ENCODE peak calls at places on chromosome 11, in six cellular contexts. H is non-pigmented ciliary epithelial cell, G is SJSA1, Y is heart right ventricle, M is NCI-H187 treated with DMSO at 0.1 percent for 48 hours, C is ecto neural progenitor cell. O is an unnamed sample.

GRCh38 chr11:32333335-32333991 is 101.9 kb downstream of the WT1 start:
- DNase-seq in M (no peak), C (peak; percentile 70), Y (peak; percentile 60), H (peak; percentile 17), G (no peak), O (peak; percentile 16)

GRCh38 chr11:7019500-7020182 is 505 bp downstream of the ZNF214 start:
- DNase-seq in Y (peak; percentile 13), G (no peak), C (no peak), M (no peak), H (no peak), O (no peak)

GRCh38 chr11:70526116-70527045 is 128.1 kb downstream of the CTTN start:
- DNase-seq in C (no peak), M (no peak), H (no peak), G (no peak), Y (no peak), O (no peak)

GRCh38 chr11:120835601-120836228 is 188.2 kb upstream of the TBCEL start:
- DNase-seq in G (no peak), C (no peak), Y (no peak), M (no peak), H (no peak), O (no peak)

GRCh38 chr11:57647368-57647767 is 2.3 kb downstream of the YPEL4 start:
- DNase-seq in Y (no peak), G (no peak), H (no peak), C (peak; percentile 55), M (no peak), O (no peak)

GRCh38 chr11:72744474-72744873 is 7.7 kb downstream of the ARAP1 start:
- DNase-seq in C (no peak), M (no peak), Y (no peak), G (no peak), H (no peak), O (no peak)

GRCh38 chr11:61057615-61058014 is 44.7 kb upstream of the CD5 start:
- DNase-seq in G (peak; percentile 45), C (no peak), M (no peak), H (no peak), Y (no peak), O (no peak)

GRCh38 chr11:122633219-122633829 is 22.2 kb upstream of the UBASH3B start:
- DNase-seq in G (no peak), Y (peak; percentile 29), C (no peak), M (peak; percentile 13), H (no peak), O (no peak)

GRCh38 chr11:31815743-31816466 is 4.8 kb upstream of the PAX6 start:
- DNase-seq in M (no peak), G (no peak), H (no peak), Y (no peak), C (peak; percentile 61), O (no peak)

GRCh38 chr11:75301131-75301530 is 50.3 kb downstream of the ARRB1 start:
- DNase-seq in Y (no peak), H (no peak), G (no peak), M (no peak), C (no peak), O (no peak)

GRCh38 chr11:64266339-64266738 is 15.0 kb downstream of the PLCB3 start:
- DNase-seq in Y (no peak), C (no peak), G (no peak), M (no peak), H (no peak), O (no peak)

GRCh38 chr11:112834277-112834755 is 126.9 kb upstream of the NCAM1 start:
- DNase-seq in Y (peak; percentile 74), H (no peak), M (no peak), C (no peak), G (no peak), O (no peak)

GRCh38 chr11:102666331-102666957 is 39.1 kb downstream of the MMP27 start:
- DNase-seq in M (no peak), G (peak; percentile 40), C (no peak), H (peak; percentile 11), Y (no peak), O (no peak)

GRCh38 chr11:69834811-69835800 is 15.9 kb upstream of the FGF3 start:
- DNase-seq in G (peak; percentile 58), M (no peak), H (no peak), C (no peak), Y (no peak), O (no peak)

GRCh38 chr11:70573701-70574151 is 175.4 kb downstream of the CTTN start:
- DNase-seq in G (no peak), C (no peak), Y (no peak), H (no peak), M (no peak), O (no peak)

GRCh38 chr11:130209128-130209932 is 49.7 kb downstream of the ST14 start:
- DNase-seq in H (no peak), G (no peak), C (no peak), M (no peak), Y (no peak), O (no peak)

GRCh38 chr11:47242596-47243192 is 5.9 kb downstream of the ACP2 start:
- DNase-seq in H (no peak), G (no peak), C (no peak), Y (no peak), M (no peak), O (no peak)

GRCh38 chr11:1349074-1349931 is 39.9 kb upstream of the TOLLIP start:
- DNase-seq in Y (no peak), M (no peak), G (no peak), C (no peak), H (no peak), O (no peak)

GRCh38 chr11:10618490-10618889 is 50.0 kb upstream of the LYVE1 start:
- DNase-seq in M (no peak), Y (no peak), H (no peak), G (no peak), C (peak; percentile 11), O (no peak)

GRCh38 chr11:1628506-1629325 is 859 bp upstream of the KRTAP5-5 start:
- DNase-seq in Y (peak; percentile 47), G (no peak), C (peak; percentile 85), H (no peak), M (no peak), O (no peak)

GRCh38 chr11:66743271-66743968 is 14.4 kb upstream of the SPTBN2 start:
- DNase-seq in G (peak; percentile 49), C (no peak), M (no peak), Y (no peak), H (no peak), O (no peak)

GRCh38 chr11:128476729-128477128 is 110.6 kb downstream of the ETS1 start:
- DNase-seq in Y (no peak), C (no peak), H (no peak), M (no peak), G (no peak), O (peak; percentile 85)

GRCh38 chr11:108115495-108116140 is 5.7 kb upstream of the ACAT1 start:
- DNase-seq in H (peak; percentile 70), Y (peak; percentile 86), G (no peak), M (peak; percentile 20), C (no peak), O (no peak)

GRCh38 chr11:115499241-115499799 is 4.9 kb downstream of the CADM1 start:
- DNase-seq in M (no peak), C (no peak), H (no peak), G (no peak), Y (no peak), O (no peak)

GRCh38 chr11:30321321-30321720 is 1.6 kb upstream of the ARL14EP start:
- DNase-seq in G (no peak), C (no peak), H (no peak), M (no peak), Y (no peak), O (no peak)

GRCh38 chr11:20962581-20962980 is 293.2 kb downstream of the NELL1 start:
- DNase-seq in Y (no peak), H (no peak), G (no peak), M (no peak), C (no peak), O (no peak)

GRCh38 chr11:1770061-1770460 is 6.3 kb upstream of the CTSD start:
- DNase-seq in C (no peak), G (no peak), Y (no peak), H (no peak), M (no peak), O (no peak)

GRCh38 chr11:62399868-62400245 is 19.0 kb upstream of the SCGB1A1 start:
- DNase-seq in Y (peak; percentile 42), C (no peak), M (no peak), H (no peak), G (no peak), O (no peak)

GRCh38 chr11:26704249-26704648 is 17.6 kb downstream of the SLC5A12 start:
- DNase-seq in M (no peak), Y (no peak), C (no peak), H (peak; percentile 28), G (no peak), O (no peak)

GRCh38 chr11:134701564-134702165 is 289.6 kb upstream of the B3GAT1 start:
- DNase-seq in C (no peak), G (no peak), Y (no peak), H (no peak), M (no peak), O (no peak)

GRCh38 chr11:64340671-64341335 is 799 bp downstream of the CCDC88B start:
- DNase-seq in H (no peak), Y (no peak), M (no peak), C (peak; percentile 91), G (peak; percentile 65), O (peak; percentile 23)

GRCh38 chr11:68020575-68020974 is 9.9 kb upstream of the NDUFS8 start:
- DNase-seq in C (peak; percentile 61), G (no peak), M (no peak), H (no peak), Y (no peak), O (no peak)

GRCh38 chr11:133238455-133238854 is 293.8 kb downstream of the OPCML start:
- DNase-seq in H (no peak), C (no peak), G (no peak), M (no peak), Y (no peak), O (no peak)

GRCh38 chr11:69877235-69877634 is 58.0 kb upstream of the FGF3 start:
- DNase-seq in G (peak; percentile 47), C (peak; percentile 39), H (no peak), Y (no peak), M (no peak), O (no peak)

O was measured in stimulated activated naive CD4-positive, alpha-beta T cell.